ENCODE peak calls at places on chromosomes 12 and 14, in four cellular contexts. E is heart right ventricle, V is fibroblast of pulmonary artery, Q is pancreas. Y is an unnamed sample.

GRCh38 chr14:65226824-65227604 is 124.7 kb upstream of the MAX start:
- DNase-seq in E (no peak), V (peak), Q (peak), Y (peak)

GRCh38 chr12:16674885-16675284 is 68.9 kb upstream of the LMO3 start:
- DNase-seq in E (no peak), V (no peak), Q (no peak), Y (no peak)

GRCh38 chr12:68612245-68612644 is 1.5 kb downstream of the RAP1B start:
- DNase-seq in E (no peak), V (peak), Q (no peak), Y (no peak)

GRCh38 chr12:3646561-3647241 is 106.2 kb downstream of the CRACR2A start:
- DNase-seq in E (no peak), V (peak), Q (no peak), Y (no peak)

GRCh38 chr12:127280393-127281275 is 986.3 kb upstream of the TMEM132C start:
- DNase-seq in E (peak), V (no peak), Q (peak), Y (no peak)

GRCh38 chr14:71497645-71498086 is 434.6 kb upstream of the RGS6 start:
- DNase-seq in E (no peak), V (peak), Q (peak), Y (no peak)

GRCh38 chr14:76056128-76056527 is 70.6 kb downstream of the IFT43 start:
- DNase-seq in E (no peak), V (peak), Q (no peak), Y (no peak)

GRCh38 chr12:131085816-131086591 is 132.3 kb downstream of the ADGRD1 start:
- DNase-seq in E (no peak), V (no peak), Q (no peak), Y (no peak)

GRCh38 chr14:81710232-81710845 is 176.7 kb upstream of the SEL1L start:
- DNase-seq in E (no peak), V (peak), Q (peak), Y (no peak)
- TF ChIP-seq CTCF in E (peak), V (peak), Q (peak), Y (no peak)

DNA sequence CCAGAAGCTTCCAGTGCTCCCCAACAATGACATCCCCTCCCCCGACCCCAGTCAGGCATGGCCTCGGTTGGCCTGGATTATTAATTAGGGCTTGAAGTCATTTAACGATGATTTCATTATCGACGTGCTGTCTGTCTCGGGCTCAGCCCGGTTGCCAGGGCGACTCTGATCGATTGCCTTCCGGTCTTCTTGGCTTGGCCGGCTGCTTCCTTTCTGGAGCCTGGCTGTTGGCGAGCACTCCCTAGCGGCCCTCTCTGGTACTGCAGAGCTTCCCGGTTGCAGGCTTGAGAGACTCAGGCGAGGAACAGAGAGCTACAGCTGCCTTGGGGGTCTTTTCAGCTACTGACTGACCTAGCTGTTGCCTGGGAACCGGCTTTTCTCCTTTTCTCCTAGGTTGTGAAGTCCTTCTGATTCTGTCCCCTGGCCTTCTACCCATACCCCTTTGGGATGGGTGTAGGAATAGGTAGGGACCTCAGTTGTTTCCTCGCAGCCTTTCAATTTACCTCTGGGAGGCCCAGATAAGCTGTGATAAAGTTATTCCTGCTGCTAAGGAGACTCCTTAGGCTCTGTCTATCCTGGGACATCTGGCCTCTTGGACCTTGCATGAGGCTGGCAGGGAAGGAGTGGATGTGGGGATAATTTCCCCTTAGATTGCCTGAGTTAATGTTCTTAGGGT is 5.5 kb upstream of the CISTR start:
- DNase-seq in E (peak), V (peak), Q (peak), Y (no peak)
- TF ChIP-seq CTCF in E (peak), V (peak), Q (peak), Y (peak)

GRCh38 chr12:48820406-48820805 is 2.1 kb downstream of the CACNB3 start:
- DNase-seq in E (no peak), V (no peak), Q (no peak), Y (no peak)

GRCh38 chr12:48817957-48818830 is at the start of gene CACNB3:
- DNase-seq in E (peak), V (peak), Q (peak), Y (no peak)

GRCh38 chr12:48816148-48816854 is 2.0 kb upstream of the CACNB3 start:
- DNase-seq in E (no peak), V (no peak), Q (no peak), Y (no peak)

GRCh38 chr12:48819986-48820385 is 1.7 kb downstream of the CACNB3 start:
- DNase-seq in E (no peak), V (no peak), Q (no peak), Y (no peak)

DNA sequence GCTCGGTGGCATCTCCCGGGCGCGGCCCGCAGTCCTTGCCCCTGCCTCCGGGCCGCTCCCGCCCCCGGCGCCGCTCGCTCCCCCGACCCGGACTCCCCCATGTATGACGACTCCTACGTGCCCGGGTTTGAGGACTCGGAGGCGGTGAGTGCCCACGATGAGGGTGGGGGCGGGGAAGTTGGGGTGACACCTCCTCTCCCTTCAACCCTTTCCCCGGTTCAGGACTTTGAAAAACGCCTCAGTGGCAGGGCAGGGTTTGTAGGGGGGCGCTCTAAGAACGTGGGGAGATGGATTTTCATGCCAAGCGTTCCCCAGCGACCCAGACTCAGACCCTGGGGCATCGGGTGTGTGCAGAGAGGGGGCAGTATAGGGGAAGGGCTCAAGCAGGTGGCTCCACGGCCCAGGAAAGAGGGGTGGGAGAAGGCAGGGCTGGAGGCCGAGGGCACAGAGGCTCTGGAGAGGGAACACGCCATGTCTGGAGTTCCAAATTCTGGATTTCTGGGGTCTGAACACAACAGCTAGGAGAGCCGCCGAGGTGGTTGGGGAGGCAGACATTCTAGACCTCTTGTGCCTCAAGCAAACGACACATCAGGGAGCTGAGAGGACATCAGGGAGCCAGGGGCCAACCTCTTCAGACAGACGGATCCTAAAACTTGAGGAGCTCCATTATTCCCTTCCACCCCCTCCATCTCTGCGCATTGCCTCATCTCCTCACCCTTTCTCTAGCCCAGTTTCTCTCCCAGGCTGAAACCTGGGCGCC is 715 bp downstream of the CACNB3 start:
- DNase-seq in E (no peak), V (no peak), Q (no peak), Y (no peak)
- TF ChIP-seq CTCF in E (no peak), V (no peak), Q (no peak), Y (peak)

DNA sequence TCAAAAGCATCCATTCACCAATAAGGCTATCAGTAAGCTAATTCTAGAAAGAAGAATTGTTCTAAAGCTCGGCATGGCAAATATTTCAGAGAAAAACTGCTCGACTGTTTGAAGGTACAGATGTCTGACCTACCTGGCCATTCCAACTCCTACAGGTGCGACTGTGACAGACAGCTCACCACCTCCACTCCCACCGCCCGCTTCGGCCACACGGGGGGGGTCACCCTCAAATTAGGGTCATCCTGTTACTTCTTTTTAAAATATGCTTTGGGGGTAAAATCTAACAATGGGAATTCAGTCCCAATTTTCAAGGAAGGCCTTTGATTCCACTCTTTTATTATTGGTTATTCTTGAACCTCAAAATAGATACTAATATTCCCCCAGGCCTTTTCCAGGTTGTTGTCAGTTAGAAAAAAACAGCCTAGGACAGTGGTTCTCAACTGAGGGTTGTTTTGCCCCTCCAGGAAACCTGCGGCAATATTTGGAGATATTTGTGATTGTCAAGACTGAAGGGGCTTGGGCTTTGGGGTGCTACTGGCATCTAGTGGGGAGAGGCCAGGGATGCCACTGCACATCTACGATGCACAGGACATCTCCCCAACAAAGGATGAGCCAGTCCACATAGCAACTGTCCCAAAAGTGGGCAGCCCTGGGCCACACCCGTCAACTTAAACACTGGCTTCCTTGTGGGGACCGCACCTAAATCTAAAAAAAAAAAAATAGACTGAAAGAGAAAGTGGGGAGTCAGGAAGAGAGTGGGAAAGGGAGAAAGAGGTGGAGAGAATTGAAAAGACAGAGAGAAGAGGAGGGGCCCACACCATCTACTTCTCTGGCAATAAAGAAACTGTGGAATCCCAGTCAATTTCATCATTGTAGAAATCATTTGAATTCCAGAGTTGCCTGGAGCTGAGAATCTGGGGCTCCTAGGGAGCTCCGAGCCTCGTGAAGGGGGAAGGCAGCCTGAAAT is 81.0 kb downstream of the BCL11B start:
- DNase-seq in E (no peak), V (no peak), Q (no peak), Y (no peak)
- TF ChIP-seq CTCF in E (no peak), V (no peak), Q (no peak), Y (no peak)

GRCh38 chr12:97275261-97276197 is 187.1 kb upstream of the RMST start:
- DNase-seq in E (no peak), V (no peak), Q (no peak), Y (no peak)
- TF ChIP-seq CTCF in E (no peak), V (no peak), Q (no peak), Y (no peak)

DNA sequence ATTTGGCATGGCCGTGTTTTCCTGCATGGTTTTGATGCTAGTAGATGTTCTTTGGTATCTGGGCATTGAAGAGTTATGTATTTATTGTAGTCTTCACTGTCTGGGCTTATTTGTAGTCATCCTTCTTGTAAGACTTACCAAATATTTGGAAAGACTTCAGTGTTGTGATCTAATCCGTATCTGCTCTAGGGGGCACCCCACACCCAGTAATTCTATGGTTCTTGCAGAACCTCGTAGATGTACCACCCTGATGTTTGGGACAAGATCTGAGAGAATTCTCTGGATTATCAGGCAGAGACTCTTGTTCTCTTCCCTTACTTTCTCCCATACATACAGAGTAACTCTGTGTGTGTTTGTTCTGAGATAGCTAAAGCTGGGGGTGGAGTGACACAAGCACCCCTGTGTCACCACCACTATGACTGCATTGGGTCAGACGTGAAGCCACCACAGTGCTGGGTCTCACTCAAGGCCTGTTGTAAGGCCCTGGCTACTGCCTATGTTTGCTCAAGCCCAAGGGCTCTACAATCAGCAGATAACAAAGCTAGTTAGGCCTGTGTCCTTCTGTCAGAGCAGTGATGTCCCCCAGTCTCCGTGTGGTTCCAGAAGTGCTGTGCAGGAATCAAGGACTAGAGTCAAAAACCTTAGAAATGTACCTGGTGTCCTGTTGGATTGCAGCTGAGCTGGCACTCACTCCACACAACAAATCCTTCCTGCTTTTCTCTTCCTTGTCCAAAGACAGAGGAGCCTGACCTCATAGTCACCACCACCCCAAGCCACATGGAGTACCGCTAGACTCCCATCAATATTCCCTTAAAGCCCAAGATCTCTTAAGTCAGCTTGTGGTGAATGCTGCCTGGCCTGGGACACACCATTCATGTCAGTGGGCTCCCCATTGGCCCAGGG is 9.5 kb downstream of the RDH16 start:
- DNase-seq in E (no peak), V (peak), Q (no peak), Y (no peak)
- TF ChIP-seq CTCF in E (no peak), V (no peak), Q (no peak), Y (no peak)

GRCh38 chr14:55416866-55417265 is 5.2 kb upstream of the ATG14 start:
- DNase-seq in E (no peak), V (peak), Q (no peak), Y (no peak)
- TF ChIP-seq CTCF in E (no peak), V (peak), Q (no peak), Y (peak)

GRCh38 chr14:89954045-89955021 is at the start of gene EFCAB11:
- DNase-seq in E (peak), V (peak), Q (peak), Y (peak)
- TF ChIP-seq CTCF in E (no peak), V (peak), Q (no peak), Y (no peak)

GRCh38 chr12:52285172-52285745 is 6.1 kb downstream of the KRT81 start:
- DNase-seq in E (no peak), V (no peak), Q (no peak), Y (no peak)
- TF ChIP-seq CTCF in E (no peak), V (no peak), Q (no peak), Y (no peak)

Y was measured in AG09319.